ENCODE peak calls at places on chromosomes 5 and 9, in nine cellular contexts. D, M, L, O, C, G, Q, R and H are unnamed samples.

GRCh38 chr5:65555266-65555665 is 7.7 kb downstream of the CENPK start:
- DNase-seq in D (no peak), M (no peak), L (no peak), O (no peak), C (no peak), G (peak; percentile 60), Q (no peak), R (peak; percentile 36), H (no peak)

GRCh38 chr9:133876144-133876543 is 116.0 kb downstream of the VAV2 start:
- DNase-seq in D (no peak), M (peak; percentile 14), L (no peak), O (no peak), C (no peak), G (no peak), Q (no peak), R (no peak), H (peak; percentile 20)

GRCh38 chr5:81183811-81184748 is 49.0 kb upstream of the CKMT2 start:
- DNase-seq in D (no peak), M (no peak), L (no peak), O (no peak), C (no peak), G (no peak), Q (no peak), R (peak; percentile 9), H (no peak)

GRCh38 chr9:126326228-126327015 is at the start of gene MVB12B:
- DNase-seq in D (peak; percentile 37), M (peak; percentile 23), L (no peak), O (peak; percentile 23), C (peak; percentile 63), G (no peak), Q (no peak), R (peak; percentile 47), H (no peak)

GRCh38 chr9:108168451-108168850 is 678.9 kb upstream of the KLF4 start:
- DNase-seq in D (no peak), M (no peak), L (no peak), O (no peak), C (no peak), G (peak; percentile 21), Q (no peak), R (peak; percentile 90), H (no peak)

GRCh38 chr5:143154495-143155375 is 248.8 kb downstream of the NR3C1 start:
- DNase-seq in D (no peak), M (no peak), L (no peak), O (no peak), C (no peak), G (no peak), Q (no peak), R (peak; percentile 79), H (no peak)

GRCh38 chr5:96809898-96810297 is 2.2 kb upstream of the ERAP1 start:
- DNase-seq in D (no peak), M (no peak), L (no peak), O (peak; percentile 19), C (no peak), G (no peak), Q (no peak), R (no peak), H (no peak)

GRCh38 chr5:92580814-92581213 is 1000.2 kb downstream of the NR2F1-AS1 start:
- DNase-seq in D (no peak), M (no peak), L (no peak), O (no peak), C (no peak), G (no peak), Q (no peak), R (peak; percentile 63), H (no peak)

GRCh38 chr5:10355071-10355889 is 1.8 kb downstream of the MARCHF6 start:
- DNase-seq in D (no peak), M (peak; percentile 90), L (no peak), O (no peak), C (peak; percentile 27), G (peak; percentile 35), Q (peak; percentile 71), R (peak; percentile 89), H (no peak)

GRCh38 chr9:73089304-73089985 is 62.2 kb upstream of the ANXA1 start:
- DNase-seq in D (no peak), M (no peak), L (no peak), O (no peak), C (no peak), G (no peak), Q (no peak), R (no peak), H (no peak)

GRCh38 chr9:131578778-131579504 is 33.6 kb downstream of the PRRT1B start:
- DNase-seq in D (peak; percentile 52), M (no peak), L (no peak), O (peak; percentile 13), C (peak; percentile 81), G (no peak), Q (no peak), R (no peak), H (no peak)

GRCh38 chr9:109122726-109123621 is 3.2 kb upstream of the TMEM245 start:
- DNase-seq in D (no peak), M (no peak), L (no peak), O (no peak), C (peak; percentile 25), G (no peak), Q (no peak), R (no peak), H (no peak)

GRCh38 chr5:76175051-76175666 is 92.0 kb downstream of the SV2C start:
- DNase-seq in D (no peak), M (peak; percentile 75), L (no peak), O (peak; percentile 41), C (peak; percentile 79), G (peak; percentile 55), Q (no peak), R (peak; percentile 51), H (peak; percentile 52)